ENCODE peak calls at places on chromosomes 3 and 15, in five cellular contexts. O, N, F, Z and Q are unnamed samples. For H3K36me3, the result is how much of the 10 kb centered on the place peaks cover.

GRCh38 chr3:129648331-129648730 is 41.9 kb upstream of the PLXND1 start:
- DNase-seq in O (no peak), Z (no peak), N (no peak), F (no peak), Q (no peak)

GRCh38 chr15:62756326-62756994 is 286.1 kb upstream of the TPM1 start:
- DNase-seq in Z (no peak), F (no peak), O (no peak), N (no peak), Q (no peak)

GRCh38 chr15:90412356-90413194 is 24.5 kb downstream of the IQGAP1 start:
- DNase-seq in F (peak), O (peak), N (peak), Z (no peak), Q (peak)

GRCh38 chr15:83292317-83292716 is 7.9 kb upstream of the BNC1 start:
- DNase-seq in F (no peak), N (peak), O (no peak), Z (no peak), Q (no peak)

GRCh38 chr3:43733459-43734384 is 43.0 kb downstream of the ABHD5 start:
- DNase-seq in Z (no peak), O (peak), N (peak), F (peak), Q (no peak)

GRCh38 chr3:13253208-13253937 is 166.7 kb downstream of the NUP210 start:
- DNase-seq in Z (no peak), O (no peak), N (no peak), F (no peak), Q (no peak)

GRCh38 chr3:61537366-61537765 is 24.0 kb upstream of the PTPRG start:
- DNase-seq in Z (no peak), F (no peak), N (no peak), O (no peak), Q (no peak)

GRCh38 chr3:185561958-185562357 is 9.6 kb upstream of the LIPH start:
- DNase-seq in Z (no peak), O (no peak), F (no peak), N (no peak), Q (no peak)

GRCh38 chr3:12995389-12996180 is 77.6 kb downstream of the IQSEC1 start:
- DNase-seq in Z (no peak), O (no peak), N (no peak), F (no peak), Q (no peak)

GRCh38 chr3:29335438-29335837 is 54.6 kb downstream of the RBMS3 start:
- DNase-seq in O (peak), N (peak), F (peak), Z (no peak), Q (peak)

GRCh38 chr3:195582947-195583346 is 793 bp downstream of the APOD start:
- DNase-seq in O (no peak), Z (no peak), N (no peak), F (no peak), Q (peak)

GRCh38 chr3:3800076-3800448 is 831 bp downstream of the LRRN1 start:
- DNase-seq in O (no peak), N (no peak), Z (no peak), F (no peak), Q (peak)

GRCh38 chr3:158381274-158381868 is 189.6 kb upstream of the MLF1 start:
- DNase-seq in N (peak), Z (no peak), F (no peak), O (no peak), Q (no peak)

GRCh38 chr3:177111541-177111949 is 85.7 kb downstream of the TBL1XR1 start:
- DNase-seq in Z (peak), O (no peak), N (no peak), F (no peak), Q (no peak)

DNA sequence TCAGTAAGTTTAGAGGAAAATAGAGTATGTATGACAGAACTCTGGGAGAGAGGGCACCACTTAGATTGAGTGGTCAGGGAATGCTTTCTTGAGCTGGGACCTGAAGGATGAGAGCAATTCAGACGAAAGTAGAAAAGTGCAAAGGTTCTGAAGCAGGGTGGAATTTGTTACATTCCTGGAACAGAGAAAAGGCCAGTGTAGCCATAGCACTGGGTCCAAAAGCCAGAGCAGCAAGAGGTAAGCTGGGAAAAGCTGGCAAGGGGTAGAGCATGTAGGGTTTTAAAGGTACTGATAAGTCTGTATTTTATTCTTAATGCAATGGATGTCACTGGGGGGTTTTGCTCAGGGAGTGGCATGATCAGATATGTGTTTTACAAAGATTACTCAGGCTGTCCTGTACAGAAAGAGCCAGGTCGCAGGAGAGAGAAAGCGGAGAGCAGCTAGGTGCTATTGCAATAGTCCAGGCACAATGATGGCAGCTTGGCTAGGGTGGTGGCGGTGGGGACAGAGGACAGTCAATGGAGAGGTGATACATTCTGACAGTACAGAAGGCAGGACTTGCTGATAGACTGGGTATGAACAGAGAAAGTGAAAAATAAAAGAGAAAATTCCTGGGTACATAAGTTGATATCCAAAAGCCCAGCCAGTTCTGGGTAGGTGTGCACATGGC is 17.0 kb downstream of the FSTL1 start:
- DNase-seq in Z (no peak), N (no peak), O (no peak), F (no peak), Q (no peak)
- H3K9ac ChIP-seq in Z (no peak), N (no peak), O (no peak), F (no peak), Q (no peak)

DNA sequence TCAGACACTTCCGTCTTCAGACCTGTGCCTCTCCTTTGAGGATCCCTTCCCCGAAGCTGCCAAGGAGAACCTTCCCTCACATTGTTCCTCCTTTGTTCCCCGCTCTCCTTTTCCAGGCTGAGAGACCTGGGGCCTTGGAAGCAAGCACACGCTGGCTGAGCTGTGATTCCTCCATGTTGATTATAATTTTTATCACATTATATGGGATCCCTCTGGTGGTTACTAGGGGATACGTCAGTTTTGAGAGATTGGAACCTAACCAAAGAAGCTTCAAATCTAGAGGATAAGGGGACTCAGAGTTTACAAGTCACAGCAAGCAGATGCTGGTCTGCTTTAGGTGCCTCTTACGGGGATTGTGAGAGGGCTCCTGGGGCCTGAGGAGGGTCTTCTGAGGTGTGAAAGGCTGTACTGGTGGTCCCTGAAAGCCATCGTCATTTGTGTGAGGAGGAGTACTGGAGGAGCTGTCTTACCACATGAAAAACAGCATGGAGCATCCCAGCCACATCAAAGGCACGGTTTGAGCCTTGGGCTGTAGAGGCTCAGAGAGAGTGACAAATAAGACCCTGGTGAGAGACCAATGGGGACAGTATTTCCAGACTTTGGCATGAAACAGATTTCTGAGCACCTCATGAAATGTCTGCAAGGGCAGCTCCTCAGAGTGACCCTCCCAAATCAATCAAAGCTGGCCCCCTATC is 760.1 kb upstream of the CFAP20DC start:
- DNase-seq in O (peak), N (peak), F (no peak), Z (no peak), Q (no peak)
- TF ChIP-seq CTCF in O (peak), N (peak), F (no peak), Z (no peak), Q (peak)

GRCh38 chr3:47299396-47300318 is 16.9 kb downstream of the KLHL18 start:
- DNase-seq in O (no peak), F (no peak), N (no peak), Z (no peak), Q (no peak)
- H3K36me3 ChIP-seq in O (under half), F (under half), N (under half), Z (under half), Q (under half)

GRCh38 chr3:150497956-150498355 is 48.3 kb downstream of the SERP1 start:
- DNase-seq in O (peak), F (peak), N (peak), Z (no peak), Q (no peak)

GRCh38 chr3:150495149-150495548 is 51.1 kb downstream of the SERP1 start:
- DNase-seq in F (no peak), Z (no peak), N (peak), O (no peak), Q (no peak)

GRCh38 chr3:150490212-150490611 is 56.1 kb downstream of the SERP1 start:
- DNase-seq in F (no peak), N (no peak), Z (no peak), O (no peak), Q (peak)

DNA sequence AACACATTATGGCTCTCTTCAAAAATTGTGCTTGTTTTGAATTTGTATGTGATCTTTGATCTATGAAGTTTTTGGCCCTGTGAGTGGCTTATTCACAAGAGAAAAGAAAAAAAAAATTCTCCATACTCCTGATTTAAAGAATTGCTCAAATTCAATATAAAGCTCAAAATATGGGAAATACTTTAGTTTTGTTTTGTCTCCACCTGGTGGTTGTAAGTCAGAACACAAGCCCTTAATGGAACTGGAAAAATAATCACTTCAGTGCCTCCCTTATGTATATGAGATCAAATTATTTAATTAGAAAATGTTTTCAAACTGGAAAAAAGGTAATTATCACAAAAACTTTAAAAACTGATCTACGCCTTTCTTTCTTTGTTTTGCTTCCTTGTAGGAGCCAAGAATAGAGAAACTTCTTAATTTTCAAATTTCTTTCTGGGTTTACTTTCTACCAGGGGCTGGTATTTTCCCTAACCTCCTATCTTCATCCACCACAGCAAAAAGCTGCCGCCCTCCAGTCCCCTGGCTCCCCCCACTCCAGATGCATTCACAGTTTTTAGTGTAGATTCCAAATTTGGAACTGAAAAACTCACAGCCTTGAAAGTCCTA is 50.6 kb downstream of the SERP1 start:
- DNase-seq in Z (peak), N (peak), O (peak), F (peak), Q (peak)
- H3K9ac ChIP-seq in Z (no peak), N (no peak), O (no peak), F (no peak), Q (no peak)

GRCh38 chr3:184249412-184250166 is at the start of gene EEF1AKMT4:
- DNase-seq in F (peak), N (peak), O (peak), Z (peak), Q (peak)
- TF ChIP-seq CTCF in F (peak), N (peak), O (peak), Z (peak), Q (peak)

GRCh38 chr3:15253023-15253697 is 47.1 kb downstream of the CAPN7 start:
- DNase-seq in O (no peak), Z (no peak), F (no peak), N (no peak), Q (no peak)

GRCh38 chr3:15260531-15260930 is 54.5 kb downstream of the CAPN7 start:
- DNase-seq in F (no peak), O (no peak), N (no peak), Z (no peak), Q (no peak)

GRCh38 chr3:15258720-15259119 is 52.7 kb downstream of the CAPN7 start:
- DNase-seq in F (no peak), Z (no peak), N (no peak), O (no peak), Q (no peak)

GRCh38 chr3:15256861-15257341 is 50.9 kb downstream of the CAPN7 start:
- DNase-seq in Z (no peak), N (no peak), O (no peak), F (no peak), Q (no peak)

GRCh38 chr3:15255215-15255614 is 49.2 kb downstream of the CAPN7 start:
- DNase-seq in O (no peak), Z (no peak), F (no peak), N (no peak), Q (no peak)
- H3K36me3 ChIP-seq in O (under half), Z (under half), F (under half), N (under half), Q (under half)

GRCh38 chr3:106619-107018 is 89.9 kb upstream of the CHL1 start:
- DNase-seq in N (no peak), O (no peak), Z (no peak), F (no peak), Q (no peak)
- H3K9ac ChIP-seq in N (no peak), O (no peak), Z (no peak), F (no peak), Q (no peak)

GRCh38 chr3:39468108-39468436 is 592 bp downstream of the MOBP start:
- DNase-seq in F (no peak), N (no peak), Z (no peak), O (no peak), Q (no peak)
- TF ChIP-seq CTCF in F (no peak), N (no peak), Z (no peak), O (no peak), Q (no peak)